ENCODE peak calls at places on chromosomes 11 and 22, in nine cellular contexts. One of them, this sample, is unnamed.

GRCh38 chr11:14331476-14332136 is 27.4 kb downstream of the RRAS2 start:
- DNase-seq in Daoy: no peak
- DNase-seq in activated CD8-positive, alpha-beta memory T cell treated with anti-CD3 and anti-CD28 coated beads for 24 hours: no peak
- DNase-seq in left cardiac atrium: no peak
- DNase-seq in NCI-H2029 treated with DMSO at 0.1 percent for 48 hours: no peak
- DNase-seq in activated CD4-positive, alpha-beta T cell treated with anti-CD3 and anti-CD28 coated beads, Interleukin-2, amount 50 U/mL, for 1 hour: no peak
- DNase-seq in osteocyte: no peak
- DNase-seq in H9: no peak
- DNase-seq in RPMI8226: no peak
- DNase-seq in this sample: no peak

GRCh38 chr22:22089459-22090308 is 107.1 kb upstream of the TOP3B start:
- DNase-seq in Daoy: no peak
- DNase-seq in activated CD8-positive, alpha-beta memory T cell treated with anti-CD3 and anti-CD28 coated beads for 24 hours: no peak
- DNase-seq in left cardiac atrium: no peak
- DNase-seq in NCI-H2029 treated with DMSO at 0.1 percent for 48 hours: no peak
- DNase-seq in activated CD4-positive, alpha-beta T cell treated with anti-CD3 and anti-CD28 coated beads, Interleukin-2, amount 50 U/mL, for 1 hour: no peak
- DNase-seq in osteocyte: no peak
- DNase-seq in H9: no peak
- DNase-seq in RPMI8226: no peak
- DNase-seq in this sample: no peak

GRCh38 chr11:118129475-118130196 is 23.0 kb downstream of the SCN4B start:
- DNase-seq in Daoy: no peak
- DNase-seq in activated CD8-positive, alpha-beta memory T cell treated with anti-CD3 and anti-CD28 coated beads for 24 hours: no peak
- DNase-seq in left cardiac atrium: no peak
- DNase-seq in NCI-H2029 treated with DMSO at 0.1 percent for 48 hours: no peak
- DNase-seq in activated CD4-positive, alpha-beta T cell treated with anti-CD3 and anti-CD28 coated beads, Interleukin-2, amount 50 U/mL, for 1 hour: no peak
- DNase-seq in osteocyte: no peak
- DNase-seq in H9: no peak
- DNase-seq in RPMI8226: peak; percentile 79
- DNase-seq in this sample: no peak

GRCh38 chr11:121341609-121342008 is 49.0 kb downstream of the SC5D start:
- DNase-seq in Daoy: no peak
- DNase-seq in activated CD8-positive, alpha-beta memory T cell treated with anti-CD3 and anti-CD28 coated beads for 24 hours: no peak
- DNase-seq in left cardiac atrium: no peak
- DNase-seq in NCI-H2029 treated with DMSO at 0.1 percent for 48 hours: no peak
- DNase-seq in activated CD4-positive, alpha-beta T cell treated with anti-CD3 and anti-CD28 coated beads, Interleukin-2, amount 50 U/mL, for 1 hour: no peak
- DNase-seq in osteocyte: no peak
- DNase-seq in H9: no peak
- DNase-seq in RPMI8226: peak; percentile 12
- DNase-seq in this sample: no peak

GRCh38 chr11:3865388-3866193 is 10.1 kb downstream of the STIM1 start:
- DNase-seq in Daoy: peak; percentile 58
- DNase-seq in activated CD8-positive, alpha-beta memory T cell treated with anti-CD3 and anti-CD28 coated beads for 24 hours: no peak
- DNase-seq in left cardiac atrium: no peak
- DNase-seq in NCI-H2029 treated with DMSO at 0.1 percent for 48 hours: no peak
- DNase-seq in activated CD4-positive, alpha-beta T cell treated with anti-CD3 and anti-CD28 coated beads, Interleukin-2, amount 50 U/mL, for 1 hour: no peak
- DNase-seq in osteocyte: no peak
- DNase-seq in H9: no peak
- DNase-seq in RPMI8226: peak; percentile 26
- DNase-seq in this sample: no peak

GRCh38 chr11:93936416-93936815 is 84.7 kb upstream of the HEPHL1 start:
- DNase-seq in Daoy: no peak
- DNase-seq in activated CD8-positive, alpha-beta memory T cell treated with anti-CD3 and anti-CD28 coated beads for 24 hours: no peak
- DNase-seq in left cardiac atrium: no peak
- DNase-seq in NCI-H2029 treated with DMSO at 0.1 percent for 48 hours: no peak
- DNase-seq in activated CD4-positive, alpha-beta T cell treated with anti-CD3 and anti-CD28 coated beads, Interleukin-2, amount 50 U/mL, for 1 hour: no peak
- DNase-seq in osteocyte: no peak
- DNase-seq in H9: no peak
- DNase-seq in RPMI8226: no peak
- DNase-seq in this sample: no peak

GRCh38 chr11:120883404-120884135 is 140.3 kb upstream of the TBCEL start:
- DNase-seq in Daoy: peak; percentile 54
- DNase-seq in activated CD8-positive, alpha-beta memory T cell treated with anti-CD3 and anti-CD28 coated beads for 24 hours: no peak
- DNase-seq in left cardiac atrium: peak; percentile 81
- DNase-seq in NCI-H2029 treated with DMSO at 0.1 percent for 48 hours: no peak
- DNase-seq in activated CD4-positive, alpha-beta T cell treated with anti-CD3 and anti-CD28 coated beads, Interleukin-2, amount 50 U/mL, for 1 hour: no peak
- DNase-seq in osteocyte: no peak
- DNase-seq in H9: peak; percentile 41
- DNase-seq in RPMI8226: no peak
- DNase-seq in this sample: no peak

GRCh38 chr11:134340354-134340964 is 8.7 kb downstream of the GLB1L2 start:
- DNase-seq in Daoy: no peak
- DNase-seq in activated CD8-positive, alpha-beta memory T cell treated with anti-CD3 and anti-CD28 coated beads for 24 hours: no peak
- DNase-seq in left cardiac atrium: no peak
- DNase-seq in NCI-H2029 treated with DMSO at 0.1 percent for 48 hours: no peak
- DNase-seq in activated CD4-positive, alpha-beta T cell treated with anti-CD3 and anti-CD28 coated beads, Interleukin-2, amount 50 U/mL, for 1 hour: no peak
- DNase-seq in osteocyte: no peak
- DNase-seq in H9: no peak
- DNase-seq in RPMI8226: no peak
- DNase-seq in this sample: no peak

GRCh38 chr11:117900720-117901440 is 24.4 kb upstream of the FXYD6 start:
- DNase-seq in Daoy: no peak
- DNase-seq in activated CD8-positive, alpha-beta memory T cell treated with anti-CD3 and anti-CD28 coated beads for 24 hours: no peak
- DNase-seq in left cardiac atrium: no peak
- DNase-seq in NCI-H2029 treated with DMSO at 0.1 percent for 48 hours: no peak
- DNase-seq in activated CD4-positive, alpha-beta T cell treated with anti-CD3 and anti-CD28 coated beads, Interleukin-2, amount 50 U/mL, for 1 hour: no peak
- DNase-seq in osteocyte: no peak
- DNase-seq in H9: no peak
- DNase-seq in RPMI8226: no peak
- DNase-seq in this sample: no peak

GRCh38 chr11:96714689-96715088 is 324.9 kb downstream of the JRKL start:
- DNase-seq in Daoy: no peak
- DNase-seq in activated CD8-positive, alpha-beta memory T cell treated with anti-CD3 and anti-CD28 coated beads for 24 hours: no peak
- DNase-seq in left cardiac atrium: no peak
- DNase-seq in NCI-H2029 treated with DMSO at 0.1 percent for 48 hours: no peak
- DNase-seq in activated CD4-positive, alpha-beta T cell treated with anti-CD3 and anti-CD28 coated beads, Interleukin-2, amount 50 U/mL, for 1 hour: no peak
- DNase-seq in osteocyte: no peak
- DNase-seq in H9: no peak
- DNase-seq in RPMI8226: no peak
- DNase-seq in this sample: no peak

GRCh38 chr11:76702378-76703128 is 32.0 kb upstream of the LRRC32 start:
- DNase-seq in Daoy: no peak
- DNase-seq in activated CD8-positive, alpha-beta memory T cell treated with anti-CD3 and anti-CD28 coated beads for 24 hours: no peak
- DNase-seq in left cardiac atrium: no peak
- DNase-seq in NCI-H2029 treated with DMSO at 0.1 percent for 48 hours: no peak
- DNase-seq in activated CD4-positive, alpha-beta T cell treated with anti-CD3 and anti-CD28 coated beads, Interleukin-2, amount 50 U/mL, for 1 hour: no peak
- DNase-seq in osteocyte: no peak
- DNase-seq in H9: no peak
- DNase-seq in RPMI8226: no peak
- DNase-seq in this sample: no peak

GRCh38 chr11:69887841-69888670 is 68.8 kb upstream of the FGF3 start:
- DNase-seq in Daoy: no peak
- DNase-seq in activated CD8-positive, alpha-beta memory T cell treated with anti-CD3 and anti-CD28 coated beads for 24 hours: no peak
- DNase-seq in left cardiac atrium: no peak
- DNase-seq in NCI-H2029 treated with DMSO at 0.1 percent for 48 hours: no peak
- DNase-seq in activated CD4-positive, alpha-beta T cell treated with anti-CD3 and anti-CD28 coated beads, Interleukin-2, amount 50 U/mL, for 1 hour: no peak
- DNase-seq in osteocyte: no peak
- DNase-seq in H9: no peak
- DNase-seq in RPMI8226: no peak
- DNase-seq in this sample: no peak

GRCh38 chr22:40719599-40719998 is 40.3 kb downstream of the MCHR1 start:
- DNase-seq in Daoy: no peak
- DNase-seq in activated CD8-positive, alpha-beta memory T cell treated with anti-CD3 and anti-CD28 coated beads for 24 hours: no peak
- DNase-seq in left cardiac atrium: no peak
- DNase-seq in NCI-H2029 treated with DMSO at 0.1 percent for 48 hours: no peak
- DNase-seq in activated CD4-positive, alpha-beta T cell treated with anti-CD3 and anti-CD28 coated beads, Interleukin-2, amount 50 U/mL, for 1 hour: no peak
- DNase-seq in osteocyte: no peak
- DNase-seq in H9: no peak
- DNase-seq in RPMI8226: no peak
- DNase-seq in this sample: no peak

GRCh38 chr11:45073575-45074225 is 72.7 kb upstream of the PRDM11 start:
- DNase-seq in Daoy: no peak
- DNase-seq in activated CD8-positive, alpha-beta memory T cell treated with anti-CD3 and anti-CD28 coated beads for 24 hours: peak; percentile 69
- DNase-seq in left cardiac atrium: no peak
- DNase-seq in NCI-H2029 treated with DMSO at 0.1 percent for 48 hours: no peak
- DNase-seq in activated CD4-positive, alpha-beta T cell treated with anti-CD3 and anti-CD28 coated beads, Interleukin-2, amount 50 U/mL, for 1 hour: no peak
- DNase-seq in osteocyte: no peak
- DNase-seq in H9: no peak
- DNase-seq in RPMI8226: peak; percentile 79
- DNase-seq in this sample: no peak

GRCh38 chr11:73916435-73916834 is 34.4 kb upstream of the DNAJB13 start:
- DNase-seq in Daoy: no peak
- DNase-seq in activated CD8-positive, alpha-beta memory T cell treated with anti-CD3 and anti-CD28 coated beads for 24 hours: no peak
- DNase-seq in left cardiac atrium: no peak
- DNase-seq in NCI-H2029 treated with DMSO at 0.1 percent for 48 hours: no peak
- DNase-seq in activated CD4-positive, alpha-beta T cell treated with anti-CD3 and anti-CD28 coated beads, Interleukin-2, amount 50 U/mL, for 1 hour: no peak
- DNase-seq in osteocyte: no peak
- DNase-seq in H9: no peak
- DNase-seq in RPMI8226: no peak
- DNase-seq in this sample: no peak

GRCh38 chr11:77203901-77204755 is 76.1 kb downstream of the MYO7A start:
- DNase-seq in Daoy: no peak
- DNase-seq in activated CD8-positive, alpha-beta memory T cell treated with anti-CD3 and anti-CD28 coated beads for 24 hours: no peak
- DNase-seq in left cardiac atrium: no peak
- DNase-seq in NCI-H2029 treated with DMSO at 0.1 percent for 48 hours: no peak
- DNase-seq in activated CD4-positive, alpha-beta T cell treated with anti-CD3 and anti-CD28 coated beads, Interleukin-2, amount 50 U/mL, for 1 hour: no peak
- DNase-seq in osteocyte: no peak
- DNase-seq in H9: peak; percentile 28
- DNase-seq in RPMI8226: no peak
- DNase-seq in this sample: no peak

GRCh38 chr11:7983832-7984590 is 3.1 kb upstream of the EIF3F start:
- DNase-seq in Daoy: no peak
- DNase-seq in activated CD8-positive, alpha-beta memory T cell treated with anti-CD3 and anti-CD28 coated beads for 24 hours: no peak
- DNase-seq in left cardiac atrium: no peak
- DNase-seq in NCI-H2029 treated with DMSO at 0.1 percent for 48 hours: no peak
- DNase-seq in activated CD4-positive, alpha-beta T cell treated with anti-CD3 and anti-CD28 coated beads, Interleukin-2, amount 50 U/mL, for 1 hour: no peak
- DNase-seq in osteocyte: no peak
- DNase-seq in H9: no peak
- DNase-seq in RPMI8226: no peak
- DNase-seq in this sample: no peak

GRCh38 chr11:109027851-109028250 is 363.0 kb downstream of the DDX10 start:
- DNase-seq in Daoy: no peak
- DNase-seq in activated CD8-positive, alpha-beta memory T cell treated with anti-CD3 and anti-CD28 coated beads for 24 hours: no peak
- DNase-seq in left cardiac atrium: no peak
- DNase-seq in NCI-H2029 treated with DMSO at 0.1 percent for 48 hours: no peak
- DNase-seq in activated CD4-positive, alpha-beta T cell treated with anti-CD3 and anti-CD28 coated beads, Interleukin-2, amount 50 U/mL, for 1 hour: no peak
- DNase-seq in osteocyte: no peak
- DNase-seq in H9: no peak
- DNase-seq in RPMI8226: no peak
- DNase-seq in this sample: no peak

GRCh38 chr11:1006762-1007161 is 29.8 kb downstream of the MUC6 start:
- DNase-seq in Daoy: no peak
- DNase-seq in activated CD8-positive, alpha-beta memory T cell treated with anti-CD3 and anti-CD28 coated beads for 24 hours: no peak
- DNase-seq in left cardiac atrium: no peak
- DNase-seq in NCI-H2029 treated with DMSO at 0.1 percent for 48 hours: no peak
- DNase-seq in activated CD4-positive, alpha-beta T cell treated with anti-CD3 and anti-CD28 coated beads, Interleukin-2, amount 50 U/mL, for 1 hour: no peak
- DNase-seq in osteocyte: no peak
- DNase-seq in H9: no peak
- DNase-seq in RPMI8226: no peak
- DNase-seq in this sample: no peak

GRCh38 chr22:25172153-25172552 is 27.5 kb upstream of the CRYBB3 start:
- DNase-seq in Daoy: no peak
- DNase-seq in activated CD8-positive, alpha-beta memory T cell treated with anti-CD3 and anti-CD28 coated beads for 24 hours: peak; percentile 69
- DNase-seq in left cardiac atrium: no peak
- DNase-seq in NCI-H2029 treated with DMSO at 0.1 percent for 48 hours: no peak
- DNase-seq in activated CD4-positive, alpha-beta T cell treated with anti-CD3 and anti-CD28 coated beads, Interleukin-2, amount 50 U/mL, for 1 hour: peak; percentile 31
- DNase-seq in osteocyte: no peak
- DNase-seq in H9: no peak
- DNase-seq in RPMI8226: peak; percentile 48
- DNase-seq in this sample: no peak

GRCh38 chr11:126113012-126113411 is 50.3 kb upstream of the CDON start:
- DNase-seq in Daoy: no peak
- DNase-seq in activated CD8-positive, alpha-beta memory T cell treated with anti-CD3 and anti-CD28 coated beads for 24 hours: no peak
- DNase-seq in left cardiac atrium: no peak
- DNase-seq in NCI-H2029 treated with DMSO at 0.1 percent for 48 hours: no peak
- DNase-seq in activated CD4-positive, alpha-beta T cell treated with anti-CD3 and anti-CD28 coated beads, Interleukin-2, amount 50 U/mL, for 1 hour: no peak
- DNase-seq in osteocyte: no peak
- DNase-seq in H9: no peak
- DNase-seq in RPMI8226: no peak
- DNase-seq in this sample: no peak

This sample was measured in GM06990.